ENCODE peak calls at places on chromosomes 13 and 19, in four cellular contexts. One of them, this sample, is unnamed.

GRCh38 chr13:45492538-45492937 is 27.8 kb downstream of the COG3 start:
- DNase-seq in colonic mucosa: no peak
- DNase-seq in psoas muscle: no peak
- DNase-seq in upper lobe of right lung: no peak
- DNase-seq in this sample: no peak

GRCh38 chr13:113457510-113457909 is 4.2 kb upstream of the ADPRHL1 start:
- DNase-seq in colonic mucosa: no peak
- DNase-seq in psoas muscle: peak; percentile 37
- DNase-seq in upper lobe of right lung: peak; percentile 47
- DNase-seq in this sample: no peak

GRCh38 chr13:50406831-50407230 is 391.6 kb downstream of the KCNRG start:
- DNase-seq in colonic mucosa: no peak
- DNase-seq in psoas muscle: no peak
- DNase-seq in upper lobe of right lung: no peak
- DNase-seq in this sample: no peak

GRCh38 chr19:38079926-38080380 is 144.1 kb downstream of the DPF1 start:
- DNase-seq in colonic mucosa: no peak
- DNase-seq in psoas muscle: no peak
- DNase-seq in upper lobe of right lung: no peak
- DNase-seq in this sample: no peak

GRCh38 chr19:6278740-6279619 is 795 bp downstream of the MLLT1 start:
- DNase-seq in colonic mucosa: no peak
- DNase-seq in psoas muscle: peak; percentile 65
- DNase-seq in upper lobe of right lung: no peak
- DNase-seq in this sample: no peak

GRCh38 chr19:16290692-16291091 is 33.9 kb upstream of the KLF2 start:
- DNase-seq in colonic mucosa: no peak
- DNase-seq in psoas muscle: no peak
- DNase-seq in upper lobe of right lung: no peak
- DNase-seq in this sample: peak; percentile 81

GRCh38 chr13:93430346-93430745 is 203.7 kb downstream of the GPC6 start:
- DNase-seq in colonic mucosa: no peak
- DNase-seq in psoas muscle: no peak
- DNase-seq in upper lobe of right lung: no peak
- DNase-seq in this sample: no peak

GRCh38 chr19:51687791-51688664 is 5.1 kb upstream of the SPACA6 start:
- DNase-seq in colonic mucosa: peak; percentile 45
- DNase-seq in psoas muscle: peak; percentile 78
- DNase-seq in upper lobe of right lung: no peak
- DNase-seq in this sample: no peak

GRCh38 chr19:55088021-55088451 is 12.4 kb downstream of the EPS8L1 start:
- DNase-seq in colonic mucosa: no peak
- DNase-seq in psoas muscle: no peak
- DNase-seq in upper lobe of right lung: no peak
- DNase-seq in this sample: no peak

GRCh38 chr19:12133069-12133468 is 7.1 kb downstream of the ZNF20 start:
- DNase-seq in colonic mucosa: no peak
- DNase-seq in psoas muscle: no peak
- DNase-seq in upper lobe of right lung: no peak
- DNase-seq in this sample: no peak

This sample was measured in cardiac septum.